ENCODE peak calls at places on chromosomes 3 and 15, in five cellular contexts. P, J, R, H and I are unnamed samples.

GRCh38 chr3:30167511-30168135 is 438.8 kb upstream of the TGFBR2 start:
- DNase-seq in P (no peak), J (no peak), R (no peak), H (no peak), I (no peak)

GRCh38 chr3:171755015-171755589 is 55.2 kb downstream of the PLD1 start:
- DNase-seq in P (no peak), J (no peak), R (no peak), H (no peak), I (no peak)

GRCh38 chr15:74307827-74308642 is 59.4 kb downstream of the CYP11A1 start:
- DNase-seq in P (no peak), J (no peak), R (peak), H (no peak), I (peak)

GRCh38 chr3:12339701-12340480 is 51.0 kb downstream of the PPARG start:
- DNase-seq in P (no peak), J (no peak), R (no peak), H (no peak), I (no peak)

GRCh38 chr3:32460031-32460749 is 42.5 kb downstream of the CMTM6 start:
- DNase-seq in P (no peak), J (peak), R (no peak), H (no peak), I (no peak)

GRCh38 chr3:12483872-12484197 is 445 bp upstream of the TSEN2 start:
- DNase-seq in P (peak), J (no peak), R (no peak), H (no peak), I (no peak)

GRCh38 chr15:70602834-70603560 is 160.4 kb downstream of the UACA start:
- DNase-seq in P (no peak), J (no peak), R (no peak), H (no peak), I (no peak)

GRCh38 chr3:54830658-54831057 is 97.2 kb downstream of the LRTM1 start:
- DNase-seq in P (no peak), J (no peak), R (peak), H (no peak), I (no peak)

GRCh38 chr3:57062119-57062631 is 1.7 kb downstream of the SPATA12 start:
- DNase-seq in P (no peak), J (no peak), R (no peak), H (no peak), I (no peak)

GRCh38 chr15:81106560-81106959 is 27.5 kb upstream of the CFAP161 start:
- DNase-seq in P (no peak), J (no peak), R (peak), H (no peak), I (peak)

GRCh38 chr3:165259518-165260193 is 63.5 kb upstream of the SLITRK3 start:
- DNase-seq in P (no peak), J (no peak), R (peak), H (no peak), I (peak)

GRCh38 chr3:150254199-150254786 is 153.8 kb upstream of the TSC22D2 start:
- DNase-seq in P (no peak), J (no peak), R (no peak), H (no peak), I (peak)

GRCh38 chr3:63979093-63979492 is 44.2 kb downstream of the PSMD6 start:
- DNase-seq in P (no peak), J (no peak), R (no peak), H (no peak), I (no peak)

GRCh38 chr3:168511428-168512014 is 415.8 kb upstream of the GOLIM4 start:
- DNase-seq in P (no peak), J (no peak), R (peak), H (no peak), I (peak)

GRCh38 chr3:122932251-122932967 is 95.2 kb downstream of the SEMA5B start:
- DNase-seq in P (no peak), J (no peak), R (no peak), H (no peak), I (no peak)

GRCh38 chr3:79329154-79329553 is 438.6 kb downstream of the ROBO1 start:
- DNase-seq in P (no peak), J (no peak), R (no peak), H (no peak), I (no peak)

GRCh38 chr3:43259626-43260025 is 26.7 kb upstream of the SNRK start:
- DNase-seq in P (no peak), J (no peak), R (no peak), H (no peak), I (peak)

GRCh38 chr15:37101634-37102314 is 1.4 kb upstream of the MEIS2 start:
- DNase-seq in P (peak), J (no peak), R (peak), H (no peak), I (peak)

GRCh38 chr15:70778258-70779076 is 15.1 kb upstream of the UACA start:
- DNase-seq in P (no peak), J (no peak), R (no peak), H (no peak), I (no peak)

GRCh38 chr3:47847256-47847655 is 44.3 kb downstream of the DHX30 start:
- DNase-seq in P (no peak), J (no peak), R (no peak), H (no peak), I (no peak)

GRCh38 chr3:169305460-169305859 is 358.1 kb downstream of the MECOM start:
- DNase-seq in P (no peak), J (no peak), R (no peak), H (no peak), I (no peak)

GRCh38 chr3:43162573-43163084 is 56.8 kb upstream of the POMGNT2 start:
- DNase-seq in P (no peak), J (peak), R (no peak), H (no peak), I (no peak)

GRCh38 chr3:39286771-39287170 is 6.9 kb upstream of the CX3CR1 start:
- DNase-seq in P (no peak), J (no peak), R (no peak), H (no peak), I (no peak)

GRCh38 chr3:56111651-56112250 is 356.5 kb downstream of the ERC2 start:
- DNase-seq in P (no peak), J (no peak), R (no peak), H (no peak), I (no peak)

GRCh38 chr15:33104276-33104675 is 90.2 kb downstream of the FMN1 start:
- DNase-seq in P (no peak), J (no peak), R (no peak), H (no peak), I (no peak)

GRCh38 chr3:174986685-174987084 is 127.6 kb downstream of the NAALADL2 start:
- DNase-seq in P (no peak), J (no peak), R (no peak), H (no peak), I (peak)

GRCh38 chr3:180478695-180479094 is 123.3 kb upstream of the TTC14 start:
- DNase-seq in P (no peak), J (no peak), R (no peak), H (no peak), I (no peak)

GRCh38 chr3:159169828-159170227 is 368.0 kb downstream of the MFSD1 start:
- DNase-seq in P (no peak), J (no peak), R (no peak), H (no peak), I (no peak)

GRCh38 chr3:29313074-29313473 is 32.2 kb downstream of the RBMS3 start:
- DNase-seq in P (no peak), J (no peak), R (no peak), H (no peak), I (no peak)

GRCh38 chr3:99866167-99866810 is 48.6 kb downstream of the CMSS1 start:
- DNase-seq in P (no peak), J (no peak), R (peak), H (no peak), I (no peak)